ENCODE peak calls at places on chromosomes 6 and 20, in six cellular contexts. J is psoas muscle, E is OCI-LY7, C is lower lobe of right lung, U is IMR-90, O is RKO. T is an unnamed sample.

GRCh38 chr6:129679250-129679649 is 30.7 kb downstream of the ARHGAP18 start:
- DNase-seq in J (no peak), E (no peak), C (no peak), U (peak), O (no peak), T (peak)

GRCh38 chr20:14009206-14009605 is 13.9 kb downstream of the MACROD2 start:
- DNase-seq in J (no peak), E (no peak), C (no peak), U (no peak), O (peak), T (no peak)

GRCh38 chr20:56467969-56468316 is 484 bp upstream of the RTF2 start:
- DNase-seq in J (no peak), E (peak), C (no peak), U (no peak), O (no peak), T (no peak)

GRCh38 chr6:149694926-149695325 is 23.0 kb downstream of the LATS1 start:
- DNase-seq in J (no peak), E (no peak), C (no peak), U (no peak), O (no peak), T (no peak)

GRCh38 chr20:50163570-50164317 is 10.2 kb upstream of the PEDS1 start:
- DNase-seq in J (peak), E (no peak), C (no peak), U (peak), O (no peak), T (peak)

GRCh38 chr20:32585519-32586127 is 490 bp upstream of the NOL4L start:
- DNase-seq in J (no peak), E (no peak), C (no peak), U (no peak), O (no peak), T (no peak)

GRCh38 chr6:104789770-104790190 is 69.9 kb downstream of the HACE1 start:
- DNase-seq in J (no peak), E (peak), C (no peak), U (peak), O (peak), T (peak)

GRCh38 chr6:128275681-128276080 is 244.7 kb downstream of the PTPRK start:
- DNase-seq in J (no peak), E (no peak), C (no peak), U (no peak), O (no peak), T (peak)

GRCh38 chr20:38665886-38666285 is 58.4 kb upstream of the SLC32A1 start:
- DNase-seq in J (no peak), E (no peak), C (no peak), U (no peak), O (no peak), T (no peak)

T was measured in fibroblast of the aortic adventitia.